ENCODE peak calls at places on chromosomes 4 and X, in four cellular contexts. Q is stomach, B is SJCRH30, E is adipocyte. O is an unnamed sample. For H3K4me1 and H3K9me3, the result is how much of the 10 kb centered on the place peaks cover.

GRCh38 chrX:119189586-119189985 is 46.5 kb upstream of the PGRMC1 start:
- DNase-seq in B (no peak), E (peak), Q (no peak), O (no peak)

GRCh38 chrX:11180571-11180970 is 69.4 kb downstream of the HCCS start:
- DNase-seq in B (no peak), E (no peak), Q (no peak), O (no peak)

GRCh38 chr4:134777626-134778025 is 576.0 kb upstream of the PABPC4L start:
- DNase-seq in B (no peak), E (peak), Q (no peak), O (peak)

GRCh38 chr4:113300384-113301011 is 251.0 kb downstream of the ANK2 start:
- DNase-seq in B (no peak), E (peak), Q (no peak), O (no peak)

GRCh38 chr4:126939401-126939800 is 693.4 kb upstream of the INTU start:
- DNase-seq in Q (no peak), E (peak), B (no peak), O (no peak)

GRCh38 chr4:1684756-1685603 is 867 bp upstream of the FAM53A start:
- DNase-seq in Q (no peak), B (no peak), E (no peak), O (no peak)

GRCh38 chr4:84718699-84719098 is 135.8 kb downstream of the CDS1 start:
- DNase-seq in Q (no peak), B (no peak), E (peak), O (no peak)

GRCh38 chr4:155811171-155811570 is 52.4 kb downstream of the GUCY1B1 start:
- DNase-seq in B (no peak), Q (no peak), E (no peak), O (no peak)

GRCh38 chrX:50941638-50942037 is 31.1 kb downstream of the BMP15 start:
- DNase-seq in Q (no peak), B (no peak), E (no peak), O (peak)

DNA sequence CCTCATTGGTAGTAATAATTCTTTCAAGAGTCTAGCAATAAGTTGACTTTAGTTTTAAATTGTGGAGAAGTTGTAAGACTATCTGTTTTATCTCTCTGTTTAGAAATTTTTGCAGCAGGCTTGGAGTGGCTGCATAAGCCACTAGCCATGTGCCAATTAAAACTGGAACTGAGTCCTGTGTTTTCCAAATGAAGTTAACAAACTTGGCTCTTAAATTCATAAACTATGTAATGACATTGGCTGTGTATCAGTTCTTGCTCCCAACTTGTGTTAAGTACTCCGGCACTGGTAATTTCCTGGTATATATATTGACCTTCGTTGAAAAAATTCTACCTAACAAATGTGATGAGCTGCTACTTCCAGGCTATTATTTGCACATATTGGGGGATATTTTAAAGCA is 420.4 kb downstream of the GBA3 start:
- DNase-seq in E (no peak), Q (no peak), B (no peak), O (no peak)
- H3K4me3 ChIP-seq in E (no peak), Q (no peak), B (no peak), O (no peak)

GRCh38 chr4:143382539-143382938 is 45.9 kb downstream of the GAB1 start:
- DNase-seq in B (no peak), E (peak), Q (no peak), O (no peak)
- H3K4me1 ChIP-seq in B (under half), E (under half), Q (under half), O (under half)

DNA sequence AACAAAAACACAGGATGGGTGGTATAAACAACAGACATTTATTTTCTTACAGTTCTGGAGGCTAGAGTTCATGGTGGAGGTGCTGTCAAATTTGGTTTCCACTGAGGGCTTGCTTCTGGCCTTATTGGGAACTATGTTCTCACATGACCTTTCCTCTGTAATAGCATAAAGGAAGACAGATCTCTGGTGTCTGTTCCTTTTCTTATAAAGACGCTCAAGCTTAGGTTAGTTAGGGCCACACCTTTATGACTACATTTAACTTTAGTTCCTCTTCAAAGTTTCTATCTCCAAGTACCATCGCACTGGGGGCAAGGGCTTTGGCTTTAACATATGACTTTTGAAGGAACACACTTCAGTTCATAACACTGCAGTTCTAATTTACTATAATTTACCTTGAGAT is 543.8 kb upstream of the CPEB2 start:
- DNase-seq in E (no peak), B (no peak), Q (no peak), O (no peak)
- H3K9me3 ChIP-seq in E (under half), B (under half), Q (under half), O (under half)

DNA sequence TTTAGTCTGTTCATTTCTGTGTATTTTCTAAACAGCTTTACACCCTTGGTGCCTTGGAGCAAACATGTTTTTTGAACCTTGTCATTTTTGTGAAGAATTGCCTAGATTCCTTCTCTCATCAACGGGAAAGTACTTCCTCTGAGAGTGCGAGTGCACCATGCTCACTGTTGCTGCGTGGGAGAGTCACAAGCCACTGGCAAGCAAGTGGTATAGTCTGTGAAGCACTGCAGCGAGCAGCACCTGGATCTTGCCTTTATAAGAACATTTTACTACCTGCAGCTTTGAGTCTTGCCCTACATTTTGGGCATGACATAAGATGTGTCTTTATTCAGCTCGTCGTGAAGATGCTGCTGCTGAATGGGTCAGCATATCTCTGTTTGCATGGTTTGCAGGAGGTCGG is 44.9 kb downstream of the HADH start:
- DNase-seq in Q (no peak), B (no peak), E (no peak), O (no peak)
- H3K4me3 ChIP-seq in Q (no peak), B (no peak), E (no peak), O (no peak)

DNA sequence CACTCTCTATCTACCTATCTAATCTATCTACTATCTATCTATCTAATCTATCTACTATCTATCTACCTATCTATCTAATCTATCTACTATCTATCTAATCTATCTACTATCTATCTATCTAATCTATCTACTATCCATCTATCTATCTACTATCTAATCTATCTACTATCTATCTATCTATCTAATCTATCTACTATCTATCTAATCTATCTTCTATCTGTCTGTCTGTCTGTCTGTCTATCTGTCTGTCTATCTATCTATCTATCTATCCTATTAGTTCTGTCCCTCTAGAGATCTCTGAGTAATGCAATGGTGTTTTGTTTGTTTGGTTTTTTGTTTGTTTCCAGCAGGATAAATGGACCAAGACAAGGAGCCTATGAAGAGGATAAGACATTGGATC is 9.4 kb upstream of the ASMTL start:
- DNase-seq in E (no peak), B (no peak), Q (no peak), O (no peak)
- H3K4me1 ChIP-seq in E (under half), B (under half), Q (under half), O (under half)

DNA sequence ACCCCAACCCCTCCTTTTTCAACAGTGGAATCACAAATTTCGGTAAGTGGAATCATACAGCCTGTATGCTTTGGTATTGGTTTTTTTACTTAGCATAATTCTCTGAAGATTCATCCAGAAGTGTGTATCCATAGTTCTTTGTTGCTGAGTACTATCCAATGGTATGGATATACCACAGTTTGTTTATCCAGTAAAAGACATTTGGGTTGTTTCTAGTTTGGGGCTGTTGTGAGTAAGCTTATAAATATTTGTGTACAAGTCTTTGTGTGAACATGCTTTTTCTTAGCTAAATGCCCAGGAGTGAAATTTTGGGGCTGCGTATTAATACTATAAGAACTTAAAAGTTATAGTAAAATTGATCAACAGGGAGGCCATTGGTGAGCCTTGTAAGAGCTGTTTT is 57.5 kb upstream of the GC start:
- DNase-seq in B (no peak), Q (no peak), E (no peak), O (no peak)
- H3K9me3 ChIP-seq in B (under half), Q (under half), E (under half), O (under half)

GRCh38 chr4:186068581-186069402 is at the start of gene TLR3:
- DNase-seq in B (no peak), Q (no peak), E (peak), O (no peak)
- H3K4me3 ChIP-seq in B (peak), Q (peak), E (peak), O (peak)

GRCh38 chr4:145883173-145883572 is 55.5 kb downstream of the ZNF827 start:
- DNase-seq in Q (no peak), E (no peak), B (no peak), O (no peak)
- H3K4me1 ChIP-seq in Q (under half), E (under half), B (under half), O (under half)

GRCh38 chr4:129059028-129059427 is 34.3 kb downstream of the SCLT1 start:
- DNase-seq in Q (no peak), E (no peak), B (no peak), O (no peak)
- H3K9me3 ChIP-seq in Q (under half), E (half or more), B (under half), O (under half)